ENCODE peak calls at places on chromosomes 2 and 18, in nine cellular contexts. M, J, W, L, Q, K, E, Z and B are unnamed samples.

GRCh38 chr18:78927156-78927555 is 52.5 kb upstream of the SALL3 start:
- DNase-seq in Z (no peak), L (no peak), J (no peak), K (no peak), M (no peak), W (no peak), Q (no peak), E (no peak), B (peak; percentile 37)

GRCh38 chr2:151410485-151410833 is 757 bp downstream of the RIF1 start:
- DNase-seq in Z (no peak), E (peak; percentile 40), L (peak; percentile 2), M (peak; percentile 16), Q (peak; percentile 57), W (no peak), J (peak; percentile 4), K (peak; percentile 24), B (no peak)

GRCh38 chr2:134245340-134245984 is 8.4 kb upstream of the MGAT5 start:
- DNase-seq in Z (peak; percentile 75), K (peak; percentile 72), J (peak; percentile 76), M (peak; percentile 82), W (peak; percentile 82), L (peak; percentile 52), Q (peak; percentile 84), E (peak; percentile 12), B (no peak)

GRCh38 chr2:128315122-128315828 is 3.4 kb downstream of the HS6ST1 start:
- DNase-seq in K (peak; percentile 7), W (no peak), Z (no peak), E (no peak), M (no peak), J (no peak), L (no peak), Q (peak; percentile 33), B (peak; percentile 62)

GRCh38 chr18:13036622-13037320 is 45.6 kb downstream of the CEP192 start:
- DNase-seq in W (no peak), M (no peak), E (no peak), Q (no peak), J (no peak), L (no peak), K (no peak), Z (no peak), B (no peak)

GRCh38 chr2:54050445-54050844 is 65.0 kb upstream of the ACYP2 start:
- DNase-seq in L (no peak), Z (no peak), K (no peak), M (no peak), J (no peak), E (no peak), Q (no peak), W (no peak), B (no peak)

GRCh38 chr2:42813773-42814172 is 21.4 kb upstream of the HAAO start:
- DNase-seq in Z (no peak), Q (no peak), J (no peak), E (no peak), L (no peak), W (no peak), K (no peak), M (no peak), B (no peak)

GRCh38 chr2:109644571-109645275 is 30.6 kb downstream of the SOWAHC start:
- DNase-seq in M (no peak), J (no peak), K (peak; percentile 19), L (no peak), Q (peak; percentile 66), Z (peak; percentile 73), W (peak; percentile 63), E (no peak), B (no peak)

GRCh38 chr18:23716516-23716915 is 27.3 kb downstream of the LAMA3 start:
- DNase-seq in W (no peak), Q (no peak), J (peak; percentile 88), L (no peak), M (peak; percentile 88), E (no peak), Z (no peak), K (no peak), B (no peak)

GRCh38 chr18:13291745-13292447 is 73.3 kb downstream of the LDLRAD4 start:
- DNase-seq in L (no peak), J (no peak), W (no peak), M (no peak), K (no peak), Q (no peak), Z (no peak), E (no peak), B (no peak)

GRCh38 chr2:16716944-16717343 is 51.3 kb upstream of the CYRIA start:
- DNase-seq in Z (no peak), J (no peak), L (no peak), Q (no peak), E (no peak), W (peak; percentile 53), M (no peak), K (no peak), B (no peak)

GRCh38 chr18:13435596-13436333 is 217.2 kb downstream of the LDLRAD4 start:
- DNase-seq in E (peak; percentile 22), J (peak; percentile 83), W (no peak), Z (no peak), M (peak; percentile 38), L (no peak), Q (no peak), K (no peak), B (no peak)

GRCh38 chr2:129192841-129193253 is 786.6 kb upstream of the RAB6C start:
- DNase-seq in M (no peak), L (no peak), J (no peak), Z (peak; percentile 41), K (no peak), Q (no peak), W (no peak), E (no peak), B (no peak)

GRCh38 chr2:33111002-33111446 is 164.3 kb downstream of the LTBP1 start:
- DNase-seq in W (no peak), M (peak; percentile 80), E (no peak), Z (no peak), K (no peak), Q (no peak), L (no peak), J (peak; percentile 88), B (no peak)

GRCh38 chr2:174683392-174683759 is 80.9 kb downstream of the CHRNA1 start:
- DNase-seq in L (no peak), J (peak; percentile 27), Q (peak; percentile 52), Z (peak; percentile 13), K (no peak), M (peak; percentile 68), E (peak; percentile 50), W (no peak), B (no peak)

GRCh38 chr2:225566798-225567197 is 167.3 kb downstream of the NYAP2 start:
- DNase-seq in Z (peak; percentile 4), Q (no peak), W (no peak), J (no peak), K (no peak), L (no peak), E (no peak), M (no peak), B (no peak)

GRCh38 chr2:236538242-236538641 is 31.4 kb upstream of the ACKR3 start:
- DNase-seq in W (no peak), Z (no peak), M (no peak), Q (no peak), K (no peak), L (no peak), J (no peak), E (no peak), B (no peak)
- H3K27ac ChIP-seq in W (no peak overlapping the region), Z (no peak overlapping the region), M (no peak overlapping the region), Q (no peak overlapping the region), K (no peak overlapping the region), L (peak overlapping the region; percentile 72), J (no peak overlapping the region), E (no peak overlapping the region), B (no peak overlapping the region)

DNA sequence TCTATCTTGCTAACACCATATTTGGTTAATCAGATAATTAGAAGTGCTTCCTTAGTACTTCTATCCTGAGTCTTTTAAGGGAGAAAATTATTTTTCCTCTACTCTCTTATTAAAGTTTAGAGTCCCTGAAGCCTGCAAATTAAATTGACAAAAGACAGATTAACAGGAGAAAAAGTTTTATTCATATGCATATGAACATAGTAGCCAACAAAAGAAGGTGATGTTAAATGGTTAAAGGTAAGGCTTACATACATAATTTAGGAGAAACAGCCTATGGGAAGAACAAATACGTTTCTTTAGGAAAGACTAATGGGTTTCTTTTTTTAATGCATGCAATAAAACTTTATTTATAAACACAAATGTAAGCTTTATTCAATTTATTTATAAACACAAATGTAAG is 805.0 kb downstream of the CPS1 start:
- DNase-seq in Z (no peak), M (no peak), Q (no peak), E (no peak), W (no peak), K (no peak), L (no peak), J (no peak), B (no peak)
- H3K27ac ChIP-seq in Z (no peak overlapping the region), M (no peak overlapping the region), Q (no peak overlapping the region), E (no peak overlapping the region), W (no peak overlapping the region), K (no peak overlapping the region), L (no peak overlapping the region), J (no peak overlapping the region), B (no peak overlapping the region)

GRCh38 chr18:9348766-9349165 is 14.2 kb downstream of the TWSG1 start:
- DNase-seq in Z (no peak), W (no peak), E (no peak), L (no peak), M (no peak), K (no peak), Q (no peak), J (no peak), B (no peak)
- H3K27ac ChIP-seq in Z (no peak overlapping the region), W (no peak overlapping the region), E (no peak overlapping the region), L (no peak overlapping the region), M (no peak overlapping the region), K (no peak overlapping the region), Q (no peak overlapping the region), J (peak overlapping the region; percentile 68), B (no peak overlapping the region)

GRCh38 chr2:203441463-203441862 is 93.6 kb downstream of the RAPH1 start:
- DNase-seq in W (no peak), Z (no peak), L (no peak), E (no peak), K (no peak), M (no peak), Q (no peak), J (no peak), B (no peak)

GRCh38 chr2:203446071-203446481 is 89.0 kb downstream of the RAPH1 start:
- DNase-seq in W (no peak), K (no peak), J (peak; percentile 77), Q (no peak), L (no peak), M (peak; percentile 63), Z (no peak), E (no peak), B (no peak)

GRCh38 chr2:203442463-203442862 is 92.6 kb downstream of the RAPH1 start:
- DNase-seq in M (no peak), L (no peak), W (no peak), K (no peak), J (no peak), Q (no peak), E (no peak), Z (no peak), B (no peak)

GRCh38 chr2:203446780-203447179 is 88.3 kb downstream of the RAPH1 start:
- DNase-seq in J (no peak), Z (no peak), Q (no peak), L (no peak), E (no peak), M (no peak), W (no peak), K (no peak), B (no peak)

DNA sequence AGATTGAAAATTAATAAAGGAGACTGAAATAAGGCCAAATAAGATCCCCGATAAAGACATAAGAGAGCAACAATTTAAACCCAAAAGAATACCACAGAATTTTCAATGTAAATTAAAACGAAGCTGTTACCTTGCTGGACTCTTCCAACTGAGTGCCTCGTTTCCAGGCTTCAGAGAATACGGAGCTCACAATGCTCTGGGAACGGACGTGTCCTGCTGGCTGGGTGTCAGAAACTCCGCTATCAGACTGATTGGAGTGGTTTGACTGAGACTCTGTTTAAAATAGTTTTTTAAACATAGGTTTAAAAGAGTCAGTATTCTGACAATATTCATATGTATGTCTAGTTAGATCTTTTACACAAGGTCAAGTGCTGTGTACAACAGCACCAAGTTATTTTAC is 90.4 kb downstream of the RAPH1 start:
- DNase-seq in W (peak; percentile 61), K (no peak), M (no peak), L (no peak), J (no peak), Q (no peak), E (no peak), Z (no peak), B (no peak)
- H3K27ac ChIP-seq in W (no peak overlapping the region), K (no peak overlapping the region), M (peak overlapping the region; percentile 43), L (no peak overlapping the region), J (no peak overlapping the region), Q (no peak overlapping the region), E (no peak overlapping the region), Z (no peak overlapping the region), B (no peak overlapping the region)